ENCODE peak calls at places on chromosomes 6 and 20, in seven cellular contexts. One of them, this sample, is unnamed.
A peak's percentile ranks its signal among the peaks of the same experiment; 100 is the strongest.

GRCh38 chr6:51842066-51842465 is 245.3 kb downstream of the PKHD1 start:
- DNase-seq in nucleus accumbens: no peak
- DNase-seq in EH: no peak
- DNase-seq in HTR-8/SVneo: no peak
- DNase-seq in head of caudate nucleus: no peak
- DNase-seq in cardiac muscle cell: no peak
- DNase-seq in NCI-H187 treated with DMSO at 0.1 percent for 48 hours: no peak
- DNase-seq in this sample: peak; percentile 6

GRCh38 chr6:53029761-53030160 is 34.7 kb upstream of the GSTA4 start:
- DNase-seq in nucleus accumbens: no peak
- DNase-seq in EH: no peak
- DNase-seq in HTR-8/SVneo: no peak
- DNase-seq in head of caudate nucleus: no peak
- DNase-seq in cardiac muscle cell: no peak
- DNase-seq in NCI-H187 treated with DMSO at 0.1 percent for 48 hours: no peak
- DNase-seq in this sample: no peak

GRCh38 chr6:6684365-6684833 is 95.9 kb downstream of the LY86 start:
- DNase-seq in nucleus accumbens: no peak
- DNase-seq in EH: no peak
- DNase-seq in HTR-8/SVneo: no peak
- DNase-seq in head of caudate nucleus: no peak
- DNase-seq in cardiac muscle cell: no peak
- DNase-seq in NCI-H187 treated with DMSO at 0.1 percent for 48 hours: no peak
- DNase-seq in this sample: no peak

GRCh38 chr6:90086517-90086916 is 192.2 kb downstream of the GJA10 start:
- DNase-seq in nucleus accumbens: no peak
- DNase-seq in EH: no peak
- DNase-seq in HTR-8/SVneo: no peak
- DNase-seq in head of caudate nucleus: no peak
- DNase-seq in cardiac muscle cell: no peak
- DNase-seq in NCI-H187 treated with DMSO at 0.1 percent for 48 hours: no peak
- DNase-seq in this sample: no peak

GRCh38 chr20:8309638-8310037 is 177.6 kb downstream of the PLCB1 start:
- DNase-seq in nucleus accumbens: no peak
- DNase-seq in EH: peak; percentile 31
- DNase-seq in HTR-8/SVneo: no peak
- DNase-seq in head of caudate nucleus: peak; percentile 19
- DNase-seq in cardiac muscle cell: peak; percentile 22
- DNase-seq in NCI-H187 treated with DMSO at 0.1 percent for 48 hours: no peak
- DNase-seq in this sample: no peak

GRCh38 chr6:117498159-117498558 is 15.7 kb downstream of the DCBLD1 start:
- DNase-seq in nucleus accumbens: no peak
- DNase-seq in EH: peak; percentile 86
- DNase-seq in HTR-8/SVneo: peak; percentile 41
- DNase-seq in head of caudate nucleus: no peak
- DNase-seq in cardiac muscle cell: no peak
- DNase-seq in NCI-H187 treated with DMSO at 0.1 percent for 48 hours: no peak
- DNase-seq in this sample: peak; percentile 84

GRCh38 chr20:4135385-4136077 is 120.2 kb upstream of the RNF24 start:
- DNase-seq in nucleus accumbens: no peak
- DNase-seq in EH: peak; percentile 99
- DNase-seq in HTR-8/SVneo: peak; percentile 92
- DNase-seq in head of caudate nucleus: peak; percentile 70
- DNase-seq in cardiac muscle cell: no peak
- DNase-seq in NCI-H187 treated with DMSO at 0.1 percent for 48 hours: no peak
- DNase-seq in this sample: peak; percentile 98

GRCh38 chr6:142485256-142485655 is 183.4 kb downstream of the ADGRG6 start:
- DNase-seq in nucleus accumbens: no peak
- DNase-seq in EH: peak; percentile 72
- DNase-seq in HTR-8/SVneo: no peak
- DNase-seq in head of caudate nucleus: no peak
- DNase-seq in cardiac muscle cell: no peak
- DNase-seq in NCI-H187 treated with DMSO at 0.1 percent for 48 hours: no peak
- DNase-seq in this sample: no peak

GRCh38 chr6:27141472-27142015 is 106.0 kb upstream of the PRSS16 start:
- DNase-seq in nucleus accumbens: no peak
- DNase-seq in EH: no peak
- DNase-seq in HTR-8/SVneo: no peak
- DNase-seq in head of caudate nucleus: no peak
- DNase-seq in cardiac muscle cell: no peak
- DNase-seq in NCI-H187 treated with DMSO at 0.1 percent for 48 hours: no peak
- DNase-seq in this sample: no peak

GRCh38 chr6:82030301-82030700 is 217.2 kb downstream of the IBTK start:
- DNase-seq in nucleus accumbens: no peak
- DNase-seq in EH: no peak
- DNase-seq in HTR-8/SVneo: no peak
- DNase-seq in head of caudate nucleus: no peak
- DNase-seq in cardiac muscle cell: no peak
- DNase-seq in NCI-H187 treated with DMSO at 0.1 percent for 48 hours: no peak
- DNase-seq in this sample: no peak

GRCh38 chr6:170344631-170345576 is 38.3 kb downstream of the FAM120B start:
- DNase-seq in nucleus accumbens: no peak
- DNase-seq in EH: peak; percentile 91
- DNase-seq in HTR-8/SVneo: peak; percentile 63
- DNase-seq in head of caudate nucleus: no peak
- DNase-seq in cardiac muscle cell: no peak
- DNase-seq in NCI-H187 treated with DMSO at 0.1 percent for 48 hours: no peak
- DNase-seq in this sample: peak; percentile 69

GRCh38 chr20:62898970-62899632 is 27.2 kb downstream of the DIDO1 start:
- DNase-seq in nucleus accumbens: no peak
- DNase-seq in EH: no peak
- DNase-seq in HTR-8/SVneo: no peak
- DNase-seq in head of caudate nucleus: no peak
- DNase-seq in cardiac muscle cell: no peak
- DNase-seq in NCI-H187 treated with DMSO at 0.1 percent for 48 hours: peak; percentile 46
- DNase-seq in this sample: peak; percentile 25